ENCODE peak calls at places on chromosomes 6 and 20, in eight cellular contexts. One of them, this sample, is unnamed.
A peak's percentile ranks its signal among the peaks of the same experiment; 100 is the strongest.

GRCh38 chr6:21033575-21034026 is 499.3 kb downstream of the CDKAL1 start:
- DNase-seq in tibial nerve: peak; percentile 18
- DNase-seq in aorta: peak; percentile 65
- DNase-seq in mesenchymal stem cell: peak; percentile 39
- DNase-seq in CD8-positive, alpha-beta memory T cell: no peak
- DNase-seq in WERI-Rb-1: no peak
- DNase-seq in brain microvascular endothelial cell: peak; percentile 49
- DNase-seq in uterus: peak; percentile 57
- DNase-seq in this sample: peak; percentile 15

GRCh38 chr6:100549406-100550167 is 84.9 kb upstream of the SIM1 start:
- DNase-seq in tibial nerve: no peak
- DNase-seq in aorta: no peak
- DNase-seq in mesenchymal stem cell: peak; percentile 36
- DNase-seq in CD8-positive, alpha-beta memory T cell: no peak
- DNase-seq in WERI-Rb-1: no peak
- DNase-seq in brain microvascular endothelial cell: peak; percentile 73
- DNase-seq in uterus: no peak
- DNase-seq in this sample: no peak

GRCh38 chr6:158008894-158009891 is 27.5 kb downstream of the SYNJ2 start:
- DNase-seq in tibial nerve: peak; percentile 47
- DNase-seq in aorta: peak; percentile 76
- DNase-seq in mesenchymal stem cell: peak; percentile 89
- DNase-seq in CD8-positive, alpha-beta memory T cell: no peak
- DNase-seq in WERI-Rb-1: no peak
- DNase-seq in brain microvascular endothelial cell: no peak
- DNase-seq in uterus: peak; percentile 59
- DNase-seq in this sample: no peak

GRCh38 chr20:52201395-52201794 is 9.8 kb upstream of the ZFP64 start:
- DNase-seq in tibial nerve: no peak
- DNase-seq in aorta: no peak
- DNase-seq in mesenchymal stem cell: no peak
- DNase-seq in CD8-positive, alpha-beta memory T cell: no peak
- DNase-seq in WERI-Rb-1: no peak
- DNase-seq in brain microvascular endothelial cell: no peak
- DNase-seq in uterus: no peak
- DNase-seq in this sample: no peak

GRCh38 chr6:15623282-15624116 is 39.3 kb downstream of the DTNBP1 start:
- DNase-seq in tibial nerve: no peak
- DNase-seq in aorta: no peak
- DNase-seq in mesenchymal stem cell: peak; percentile 45
- DNase-seq in CD8-positive, alpha-beta memory T cell: peak; percentile 2
- DNase-seq in WERI-Rb-1: peak; percentile 35
- DNase-seq in brain microvascular endothelial cell: no peak
- DNase-seq in uterus: no peak
- DNase-seq in this sample: no peak

GRCh38 chr6:95203153-95203754 is 374.1 kb upstream of the MANEA start:
- DNase-seq in tibial nerve: no peak
- DNase-seq in aorta: no peak
- DNase-seq in mesenchymal stem cell: peak; percentile 40
- DNase-seq in CD8-positive, alpha-beta memory T cell: no peak
- DNase-seq in WERI-Rb-1: peak; percentile 59
- DNase-seq in brain microvascular endothelial cell: peak; percentile 16
- DNase-seq in uterus: no peak
- DNase-seq in this sample: no peak

GRCh38 chr6:44422534-44422933 is 35.0 kb downstream of the CDC5L start:
- DNase-seq in tibial nerve: no peak
- DNase-seq in aorta: no peak
- DNase-seq in mesenchymal stem cell: no peak
- DNase-seq in CD8-positive, alpha-beta memory T cell: no peak
- DNase-seq in WERI-Rb-1: no peak
- DNase-seq in brain microvascular endothelial cell: no peak
- DNase-seq in uterus: no peak
- DNase-seq in this sample: no peak

GRCh38 chr6:26025894-26026832 is 61.1 kb upstream of the HFE start:
- DNase-seq in tibial nerve: peak; percentile 91
- DNase-seq in aorta: peak; percentile 97
- DNase-seq in mesenchymal stem cell: peak; percentile 98
- DNase-seq in CD8-positive, alpha-beta memory T cell: peak; percentile 94
- DNase-seq in WERI-Rb-1: peak; percentile 100
- DNase-seq in brain microvascular endothelial cell: peak; percentile 97
- DNase-seq in uterus: peak; percentile 94
- DNase-seq in this sample: peak; percentile 90

GRCh38 chr6:157613011-157613522 is 210.0 kb upstream of the SNX9 start:
- DNase-seq in tibial nerve: no peak
- DNase-seq in aorta: no peak
- DNase-seq in mesenchymal stem cell: peak; percentile 81
- DNase-seq in CD8-positive, alpha-beta memory T cell: no peak
- DNase-seq in WERI-Rb-1: no peak
- DNase-seq in brain microvascular endothelial cell: peak; percentile 91
- DNase-seq in uterus: no peak
- DNase-seq in this sample: no peak

GRCh38 chr6:150895898-150896632 is 30.6 kb downstream of the MTHFD1L start:
- DNase-seq in tibial nerve: no peak
- DNase-seq in aorta: no peak
- DNase-seq in mesenchymal stem cell: no peak
- DNase-seq in CD8-positive, alpha-beta memory T cell: no peak
- DNase-seq in WERI-Rb-1: no peak
- DNase-seq in brain microvascular endothelial cell: no peak
- DNase-seq in uterus: no peak
- DNase-seq in this sample: no peak

GRCh38 chr6:107304421-107305025 is 154.8 kb downstream of the PDSS2 start:
- DNase-seq in tibial nerve: no peak
- DNase-seq in aorta: no peak
- DNase-seq in mesenchymal stem cell: peak; percentile 15
- DNase-seq in CD8-positive, alpha-beta memory T cell: no peak
- DNase-seq in WERI-Rb-1: no peak
- DNase-seq in brain microvascular endothelial cell: peak; percentile 6
- DNase-seq in uterus: no peak
- DNase-seq in this sample: no peak

GRCh38 chr20:17822540-17823155 is 122.9 kb downstream of the BANF2 start:
- DNase-seq in tibial nerve: no peak
- DNase-seq in aorta: no peak
- DNase-seq in mesenchymal stem cell: no peak
- DNase-seq in CD8-positive, alpha-beta memory T cell: no peak
- DNase-seq in WERI-Rb-1: no peak
- DNase-seq in brain microvascular endothelial cell: no peak
- DNase-seq in uterus: no peak
- DNase-seq in this sample: no peak

GRCh38 chr6:28941681-28942448 is 18.1 kb upstream of the TRIM27 start:
- DNase-seq in tibial nerve: no peak
- DNase-seq in aorta: no peak
- DNase-seq in mesenchymal stem cell: no peak
- DNase-seq in CD8-positive, alpha-beta memory T cell: no peak
- DNase-seq in WERI-Rb-1: no peak
- DNase-seq in brain microvascular endothelial cell: no peak
- DNase-seq in uterus: no peak
- DNase-seq in this sample: no peak

GRCh38 chr6:16129623-16130243 is 847 bp downstream of the MYLIP start:
- DNase-seq in tibial nerve: no peak
- DNase-seq in aorta: no peak
- DNase-seq in mesenchymal stem cell: no peak
- DNase-seq in CD8-positive, alpha-beta memory T cell: peak; percentile 57
- DNase-seq in WERI-Rb-1: peak; percentile 37
- DNase-seq in brain microvascular endothelial cell: no peak
- DNase-seq in uterus: peak; percentile 36
- DNase-seq in this sample: peak; percentile 26

GRCh38 chr20:2866236-2866635 is 7.0 kb upstream of the PTPRA start:
- DNase-seq in tibial nerve: no peak
- DNase-seq in aorta: no peak
- DNase-seq in mesenchymal stem cell: no peak
- DNase-seq in CD8-positive, alpha-beta memory T cell: peak; percentile 19
- DNase-seq in WERI-Rb-1: no peak
- DNase-seq in brain microvascular endothelial cell: no peak
- DNase-seq in uterus: no peak
- DNase-seq in this sample: no peak

GRCh38 chr6:41548098-41548840 is 2.1 kb downstream of the FOXP4 start:
- DNase-seq in tibial nerve: no peak
- DNase-seq in aorta: no peak
- DNase-seq in mesenchymal stem cell: no peak
- DNase-seq in CD8-positive, alpha-beta memory T cell: peak; percentile 41
- DNase-seq in WERI-Rb-1: no peak
- DNase-seq in brain microvascular endothelial cell: no peak
- DNase-seq in uterus: no peak
- DNase-seq in this sample: no peak

GRCh38 chr6:37565267-37566208 is 65.8 kb upstream of the CCDC167 start:
- DNase-seq in tibial nerve: no peak
- DNase-seq in aorta: no peak
- DNase-seq in mesenchymal stem cell: no peak
- DNase-seq in CD8-positive, alpha-beta memory T cell: no peak
- DNase-seq in WERI-Rb-1: peak; percentile 94
- DNase-seq in brain microvascular endothelial cell: no peak
- DNase-seq in uterus: no peak
- DNase-seq in this sample: peak; percentile 8

GRCh38 chr20:46312945-46313861 is 4.9 kb upstream of the CDH22 start:
- DNase-seq in tibial nerve: no peak
- DNase-seq in aorta: no peak
- DNase-seq in mesenchymal stem cell: no peak
- DNase-seq in CD8-positive, alpha-beta memory T cell: no peak
- DNase-seq in WERI-Rb-1: no peak
- DNase-seq in brain microvascular endothelial cell: no peak
- DNase-seq in uterus: no peak
- DNase-seq in this sample: no peak
- H3K27me3 ChIP-seq in tibial nerve: peaks cover 98% of the 10 kb centered on the region
- H3K27me3 ChIP-seq in aorta: no peaks in the 10 kb centered on the region
- H3K27me3 ChIP-seq in mesenchymal stem cell: peaks cover 85% of the 10 kb centered on the region
- H3K27me3 ChIP-seq in CD8-positive, alpha-beta memory T cell: peaks cover 55% of the 10 kb centered on the region
- H3K27me3 ChIP-seq in WERI-Rb-1: no peaks in the 10 kb centered on the region
- H3K27me3 ChIP-seq in brain microvascular endothelial cell: peaks cover 85% of the 10 kb centered on the region
- H3K27me3 ChIP-seq in uterus: peaks cover 11% of the 10 kb centered on the region
- H3K27me3 ChIP-seq in this sample: peaks cover 31% of the 10 kb centered on the region

DNA sequence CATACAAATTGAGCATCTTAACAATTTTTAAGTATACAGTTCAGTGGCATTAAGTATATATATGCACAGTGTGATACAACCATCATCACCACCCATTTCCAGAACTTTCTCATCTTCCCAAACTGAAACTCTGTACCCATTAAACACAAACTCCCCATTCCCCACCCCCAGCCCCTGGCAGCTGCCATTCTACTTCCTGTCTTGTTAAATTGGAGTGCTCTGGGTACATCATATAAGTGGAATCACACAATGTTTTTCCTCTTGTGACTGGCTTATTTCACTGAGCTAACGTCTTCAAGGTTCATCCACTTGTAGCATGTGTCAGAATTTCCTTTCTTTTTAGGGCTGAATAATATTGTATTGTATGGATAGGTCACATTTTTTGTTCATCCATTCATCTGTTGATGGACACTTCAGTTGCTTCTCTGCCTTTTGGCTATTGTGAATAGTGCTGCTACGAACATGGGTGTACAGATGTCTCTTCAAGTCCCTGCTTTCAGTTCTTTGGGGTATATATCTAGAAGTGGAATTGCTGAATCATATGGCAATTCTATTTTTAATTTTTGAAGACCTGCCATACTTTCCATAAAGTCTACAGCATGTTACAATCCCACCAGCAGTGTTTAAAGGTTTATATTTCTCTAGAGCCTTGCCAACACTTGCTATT is 19.6 kb upstream of the RREB1 start:
- DNase-seq in tibial nerve: no peak
- DNase-seq in aorta: no peak
- DNase-seq in mesenchymal stem cell: no peak
- DNase-seq in CD8-positive, alpha-beta memory T cell: no peak
- DNase-seq in WERI-Rb-1: peak; percentile 6
- DNase-seq in brain microvascular endothelial cell: no peak
- DNase-seq in uterus: no peak
- DNase-seq in this sample: no peak
- H3K4me3 ChIP-seq in tibial nerve: no peak overlapping the region
- H3K4me3 ChIP-seq in aorta: no peak overlapping the region
- H3K4me3 ChIP-seq in mesenchymal stem cell: no peak overlapping the region
- H3K4me3 ChIP-seq in CD8-positive, alpha-beta memory T cell: no peak overlapping the region
- H3K4me3 ChIP-seq in WERI-Rb-1: no peak overlapping the region
- H3K4me3 ChIP-seq in brain microvascular endothelial cell: no peak overlapping the region
- H3K4me3 ChIP-seq in uterus: no peak overlapping the region
- H3K4me3 ChIP-seq in this sample: no peak overlapping the region

DNA sequence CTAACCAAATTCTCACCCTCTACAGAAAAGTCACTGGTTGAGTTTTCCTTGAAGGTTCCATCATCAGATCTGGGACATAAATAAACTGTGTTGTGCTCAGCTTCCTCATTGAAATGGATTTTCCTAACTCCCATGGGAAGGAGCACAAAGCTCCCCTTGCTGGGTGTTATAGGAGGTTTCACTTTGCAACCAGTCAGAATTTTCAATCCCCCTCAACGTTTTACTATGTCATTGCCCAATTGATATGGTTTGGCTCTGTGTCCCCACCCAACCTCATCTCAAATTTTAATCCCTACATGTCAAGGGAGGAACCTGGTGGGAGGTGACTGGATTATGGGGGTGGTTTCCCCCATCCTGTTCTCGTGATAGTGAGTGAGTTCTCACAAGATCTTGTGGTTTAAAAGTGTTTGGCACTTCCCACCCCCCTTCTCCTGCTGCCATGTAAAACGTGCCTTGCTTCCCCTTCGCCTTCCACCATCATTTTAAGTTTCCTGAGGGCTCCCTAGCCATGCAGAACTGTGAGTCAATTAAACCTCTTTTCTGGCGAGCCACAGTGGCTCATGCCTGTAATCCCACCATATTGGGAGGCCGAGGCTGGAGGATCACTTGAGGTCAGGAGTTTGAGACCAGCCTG is 62.9 kb downstream of the ZMYND8 start:
- DNase-seq in tibial nerve: no peak
- DNase-seq in aorta: no peak
- DNase-seq in mesenchymal stem cell: no peak
- DNase-seq in CD8-positive, alpha-beta memory T cell: no peak
- DNase-seq in WERI-Rb-1: no peak
- DNase-seq in brain microvascular endothelial cell: no peak
- DNase-seq in uterus: no peak
- DNase-seq in this sample: no peak
- H3K27me3 ChIP-seq in tibial nerve: no peaks in the 10 kb centered on the region
- H3K27me3 ChIP-seq in aorta: no peaks in the 10 kb centered on the region
- H3K27me3 ChIP-seq in mesenchymal stem cell: no peaks in the 10 kb centered on the region
- H3K27me3 ChIP-seq in CD8-positive, alpha-beta memory T cell: no peaks in the 10 kb centered on the region
- H3K27me3 ChIP-seq in WERI-Rb-1: no peaks in the 10 kb centered on the region
- H3K27me3 ChIP-seq in brain microvascular endothelial cell: no peaks in the 10 kb centered on the region
- H3K27me3 ChIP-seq in uterus: no peaks in the 10 kb centered on the region
- H3K27me3 ChIP-seq in this sample: no peaks in the 10 kb centered on the region

GRCh38 chr6:117597755-117598154 is 4.6 kb downstream of the GOPC start:
- DNase-seq in tibial nerve: no peak
- DNase-seq in aorta: no peak
- DNase-seq in mesenchymal stem cell: no peak
- DNase-seq in CD8-positive, alpha-beta memory T cell: no peak
- DNase-seq in WERI-Rb-1: no peak
- DNase-seq in brain microvascular endothelial cell: no peak
- DNase-seq in uterus: no peak
- DNase-seq in this sample: no peak

GRCh38 chr6:117601811-117602150 is 530 bp downstream of the GOPC start:
- DNase-seq in tibial nerve: no peak
- DNase-seq in aorta: no peak
- DNase-seq in mesenchymal stem cell: no peak
- DNase-seq in CD8-positive, alpha-beta memory T cell: no peak
- DNase-seq in WERI-Rb-1: no peak
- DNase-seq in brain microvascular endothelial cell: no peak
- DNase-seq in uterus: no peak
- DNase-seq in this sample: no peak

GRCh38 chr6:117602151-117602898 is at the start of gene GOPC:
- DNase-seq in tibial nerve: peak; percentile 91
- DNase-seq in aorta: peak; percentile 98
- DNase-seq in mesenchymal stem cell: peak; percentile 98
- DNase-seq in CD8-positive, alpha-beta memory T cell: peak; percentile 98
- DNase-seq in WERI-Rb-1: peak; percentile 96
- DNase-seq in brain microvascular endothelial cell: peak; percentile 96
- DNase-seq in uterus: peak; percentile 95
- DNase-seq in this sample: peak; percentile 95

GRCh38 chr6:117602899-117603588 is 733 bp upstream of the GOPC start:
- DNase-seq in tibial nerve: no peak
- DNase-seq in aorta: no peak
- DNase-seq in mesenchymal stem cell: no peak
- DNase-seq in CD8-positive, alpha-beta memory T cell: no peak
- DNase-seq in WERI-Rb-1: no peak
- DNase-seq in brain microvascular endothelial cell: no peak
- DNase-seq in uterus: no peak
- DNase-seq in this sample: no peak

GRCh38 chr6:117600008-117600743 is 2.1 kb downstream of the GOPC start:
- DNase-seq in tibial nerve: no peak
- DNase-seq in aorta: no peak
- DNase-seq in mesenchymal stem cell: no peak
- DNase-seq in CD8-positive, alpha-beta memory T cell: no peak
- DNase-seq in WERI-Rb-1: no peak
- DNase-seq in brain microvascular endothelial cell: no peak
- DNase-seq in uterus: no peak
- DNase-seq in this sample: no peak
- H3K4me3 ChIP-seq in tibial nerve: no peak overlapping the region
- H3K4me3 ChIP-seq in aorta: no peak overlapping the region
- H3K4me3 ChIP-seq in mesenchymal stem cell: peak overlapping the region; percentile 91
- H3K4me3 ChIP-seq in CD8-positive, alpha-beta memory T cell: no peak overlapping the region
- H3K4me3 ChIP-seq in WERI-Rb-1: no peak overlapping the region
- H3K4me3 ChIP-seq in brain microvascular endothelial cell: peak overlapping the region; percentile 98
- H3K4me3 ChIP-seq in uterus: no peak overlapping the region
- H3K4me3 ChIP-seq in this sample: no peak overlapping the region